ENCODE peak calls at places on chromosomes 5 and 9, in six cellular contexts. L is IMR-90, T is trophoblast cell, M is MM.1S, E is GM23338, Y is fibroblast of lung. C is an unnamed sample.

GRCh38 chr5:172886974-172887491 is 53.0 kb downstream of the ERGIC1 start:
- DNase-seq in L (peak), T (peak), M (no peak), E (no peak), Y (peak), C (no peak)

GRCh38 chr9:81860581-81860980 is 67.6 kb upstream of the SPATA31D4 start:
- DNase-seq in L (no peak), T (no peak), M (no peak), E (no peak), Y (no peak), C (no peak)

GRCh38 chr9:111352545-111352944 is 22.5 kb upstream of the OR2K2 start:
- DNase-seq in L (peak), T (no peak), M (no peak), E (no peak), Y (no peak), C (no peak)

GRCh38 chr5:16492398-16493175 is 27.0 kb upstream of the ZNF622 start:
- DNase-seq in L (peak), T (peak), M (no peak), E (no peak), Y (peak), C (no peak)

GRCh38 chr5:62093981-62094380 is 212.0 kb upstream of the KIF2A start:
- DNase-seq in L (peak), T (no peak), M (no peak), E (peak), Y (peak), C (no peak)

GRCh38 chr5:72653586-72653985 is 146.4 kb upstream of the ZNF366 start:
- DNase-seq in L (no peak), T (no peak), M (no peak), E (no peak), Y (no peak), C (no peak)

GRCh38 chr5:42993516-42994284 is 46.4 kb downstream of the ANXA2R start:
- DNase-seq in L (peak), T (peak), M (peak), E (no peak), Y (peak), C (peak)

GRCh38 chr9:38004809-38005560 is 64.0 kb downstream of the SHB start:
- DNase-seq in L (no peak), T (no peak), M (no peak), E (no peak), Y (no peak), C (no peak)

GRCh38 chr5:156396830-156397081 is 69.8 kb downstream of the SGCD start:
- DNase-seq in L (no peak), T (no peak), M (no peak), E (no peak), Y (no peak), C (no peak)

GRCh38 chr5:3006961-3007551 is 255.6 kb upstream of the IRX2 start:
- DNase-seq in L (no peak), T (no peak), M (no peak), E (no peak), Y (no peak), C (no peak)

GRCh38 chr5:66828551-66829421 is 232.6 kb downstream of the MAST4 start:
- DNase-seq in L (peak), T (peak), M (peak), E (peak), Y (peak), C (peak)

GRCh38 chr9:19782005-19782404 is 6.8 kb downstream of the SLC24A2 start:
- DNase-seq in L (no peak), T (no peak), M (no peak), E (peak), Y (no peak), C (peak)

GRCh38 chr5:173764321-173765029 is 123.7 kb upstream of the CPEB4 start:
- DNase-seq in L (peak), T (peak), M (no peak), E (peak), Y (peak), C (peak)

GRCh38 chr5:127959152-127959764 is 124.3 kb upstream of the SLC12A2 start:
- DNase-seq in L (peak), T (no peak), M (no peak), E (no peak), Y (peak), C (no peak)

GRCh38 chr9:33913541-33913940 is 96.6 kb downstream of the UBE2R2 start:
- DNase-seq in L (no peak), T (no peak), M (no peak), E (no peak), Y (no peak), C (no peak)

GRCh38 chr5:132477784-132478497 is 12.6 kb downstream of the IRF1 start:
- DNase-seq in L (no peak), T (peak), M (peak), E (no peak), Y (no peak), C (no peak)

GRCh38 chr5:125349432-125349831 is 603.0 kb upstream of the ZNF608 start:
- DNase-seq in L (peak), T (no peak), M (no peak), E (peak), Y (peak), C (no peak)

GRCh38 chr9:119884411-119884810 is 515.2 kb upstream of the BRINP1 start:
- DNase-seq in L (no peak), T (no peak), M (no peak), E (peak), Y (peak), C (no peak)

GRCh38 chr5:105868038-105868775 is 1802.5 kb downstream of the EFNA5 start:
- DNase-seq in L (no peak), T (no peak), M (no peak), E (peak), Y (no peak), C (no peak)

GRCh38 chr5:142644127-142644526 is 41.8 kb downstream of the FGF1 start:
- DNase-seq in L (peak), T (no peak), M (no peak), E (no peak), Y (peak), C (no peak)

GRCh38 chr9:13721481-13722235 is 442.2 kb upstream of the MPDZ start:
- DNase-seq in L (peak), T (no peak), M (no peak), E (no peak), Y (peak), C (no peak)

GRCh38 chr5:16602182-16602581 is 14.6 kb downstream of the RETREG1 start:
- DNase-seq in L (no peak), T (no peak), M (no peak), E (peak), Y (no peak), C (no peak)

GRCh38 chr5:74243634-74244033 is 396.9 kb downstream of the ENC1 start:
- DNase-seq in L (no peak), T (no peak), M (no peak), E (no peak), Y (peak), C (no peak)

GRCh38 chr5:95759634-95760033 is 28.5 kb downstream of the RHOBTB3 start:
- DNase-seq in L (peak), T (no peak), M (no peak), E (no peak), Y (peak), C (no peak)

GRCh38 chr9:75912951-75913350 is 22.5 kb downstream of the PCSK5 start:
- DNase-seq in L (no peak), T (no peak), M (no peak), E (peak), Y (peak), C (no peak)

GRCh38 chr5:34843482-34843881 is 4.5 kb downstream of the TTC23L start:
- DNase-seq in L (peak), T (no peak), M (no peak), E (no peak), Y (no peak), C (no peak)

GRCh38 chr5:110335361-110336046 is 391.0 kb downstream of the TMEM232 start:
- DNase-seq in L (peak), T (no peak), M (no peak), E (no peak), Y (peak), C (no peak)

DNA sequence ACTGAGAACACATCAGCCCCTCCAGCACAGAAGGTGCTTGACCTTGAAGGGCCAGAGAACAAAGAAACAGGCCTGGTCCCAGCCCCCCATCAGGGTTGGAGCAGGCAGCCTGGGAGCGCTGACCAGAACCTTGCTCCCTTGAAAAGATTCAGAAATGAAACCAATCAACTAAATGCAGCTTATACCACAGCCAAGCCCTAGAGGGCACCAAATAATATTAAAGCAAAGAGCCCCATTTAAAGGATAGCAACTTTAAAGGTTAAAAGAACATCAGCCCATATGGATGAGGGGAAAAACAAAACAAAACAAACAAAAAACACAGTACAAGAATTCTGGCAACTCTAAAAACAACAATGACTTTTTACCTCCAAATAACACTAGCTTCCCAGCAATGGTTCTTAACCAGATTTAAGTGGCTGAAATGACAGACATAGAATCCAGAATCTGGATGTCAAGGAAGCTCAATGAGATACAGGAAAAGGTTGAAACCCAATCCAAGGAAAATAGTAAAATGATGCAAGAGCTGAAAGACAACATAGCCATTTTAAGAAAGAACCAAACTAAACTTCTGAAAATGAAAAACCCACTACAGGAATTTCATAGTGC is 471.9 kb downstream of the MTRR start:
- DNase-seq in L (peak), T (no peak), M (no peak), E (peak), Y (peak), C (no peak)
- H2AFZ ChIP-seq in L (peak), T (no peak), M (no peak), E (peak), Y (no peak), C (no peak)

DNA sequence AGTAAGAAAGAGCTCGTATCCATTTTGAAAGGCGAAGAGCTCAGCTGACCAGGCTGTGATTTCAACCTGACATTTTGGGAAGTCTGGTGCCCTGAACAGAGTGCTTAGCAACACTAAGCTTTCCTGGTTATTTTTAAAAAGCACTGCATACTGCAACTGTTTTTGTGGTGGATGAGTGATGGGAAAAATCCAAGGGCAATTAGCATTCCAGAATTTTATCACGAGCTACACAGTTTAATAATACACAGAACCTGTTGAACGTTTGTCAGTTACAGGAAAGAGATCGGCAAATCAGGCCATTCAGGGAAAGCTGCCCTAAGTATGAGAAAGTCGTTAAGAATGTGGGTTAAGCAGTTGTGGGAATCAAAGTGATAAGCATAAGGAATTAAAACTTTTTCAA is 25.9 kb downstream of the PUM3 start:
- DNase-seq in L (peak), T (no peak), M (no peak), E (no peak), Y (peak), C (no peak)
- H2AFZ ChIP-seq in L (no peak), T (no peak), M (no peak), E (no peak), Y (no peak), C (no peak)

GRCh38 chr9:84163227-84163626 is 177.3 kb downstream of the SLC28A3 start:
- DNase-seq in L (no peak), T (no peak), M (no peak), E (no peak), Y (no peak), C (no peak)
- H2AFZ ChIP-seq in L (no peak), T (no peak), M (no peak), E (peak), Y (peak), C (no peak)

DNA sequence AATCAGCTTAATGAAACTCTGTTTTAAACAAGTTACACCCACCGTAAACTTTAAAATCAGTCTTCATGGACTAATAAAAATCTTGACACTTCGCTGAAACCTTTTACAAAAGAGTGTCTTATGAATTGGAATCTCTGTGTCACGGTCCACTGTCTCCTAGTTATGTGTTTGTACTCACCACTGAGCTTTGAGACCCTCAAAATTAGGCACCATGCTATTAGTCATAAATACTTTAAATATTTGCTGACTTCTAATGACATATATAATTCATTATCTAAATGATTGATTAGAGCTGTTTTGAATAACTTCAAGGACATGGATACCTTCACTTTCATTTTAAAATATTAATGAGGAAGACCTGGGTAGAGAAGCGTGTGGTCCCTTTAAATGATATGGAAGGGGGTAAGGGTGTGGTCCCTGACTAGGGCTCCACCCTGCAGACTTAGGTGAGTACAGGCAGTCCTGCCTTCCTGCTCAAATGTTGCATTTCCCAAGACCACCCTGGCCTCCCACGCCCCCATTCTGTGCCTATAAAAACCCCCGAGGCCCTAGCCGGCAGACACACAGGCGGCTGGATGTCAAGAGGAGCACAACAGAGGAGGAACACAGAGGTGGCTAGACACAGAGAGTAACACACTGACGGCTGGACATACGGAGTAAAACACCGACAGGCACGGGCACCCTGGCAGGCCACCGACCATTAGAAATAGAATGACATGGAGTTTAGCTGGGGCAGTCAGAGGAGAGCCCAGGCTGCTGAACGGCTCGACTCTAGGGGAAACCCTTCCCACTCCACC is 179.0 kb upstream of the CDH9 start:
- DNase-seq in L (no peak), T (no peak), M (no peak), E (no peak), Y (no peak), C (no peak)
- H2AFZ ChIP-seq in L (no peak), T (no peak), M (peak), E (peak), Y (no peak), C (peak)

GRCh38 chr9:28887188-28887884 is 1314.1 kb upstream of the C9orf72 start:
- DNase-seq in L (no peak), T (no peak), M (peak), E (no peak), Y (no peak), C (no peak)
- H2AFZ ChIP-seq in L (no peak), T (no peak), M (peak), E (no peak), Y (no peak), C (no peak)

GRCh38 chr9:112378441-112379176 is 1.3 kb upstream of the HSDL2 start:
- DNase-seq in L (no peak), T (no peak), M (no peak), E (no peak), Y (peak), C (no peak)
- H2AFZ ChIP-seq in L (peak), T (peak), M (peak), E (peak), Y (peak), C (peak)

GRCh38 chr5:79753863-79754645 is 64.4 kb downstream of the CMYA5 start:
- DNase-seq in L (no peak), T (no peak), M (no peak), E (no peak), Y (no peak), C (no peak)

GRCh38 chr5:79756102-79756501 is 66.5 kb downstream of the CMYA5 start:
- DNase-seq in L (no peak), T (no peak), M (no peak), E (no peak), Y (no peak), C (no peak)

GRCh38 chr5:79753087-79753486 is 63.5 kb downstream of the CMYA5 start:
- DNase-seq in L (no peak), T (no peak), M (no peak), E (no peak), Y (no peak), C (no peak)

GRCh38 chr5:79750611-79751510 is 61.2 kb downstream of the CMYA5 start:
- DNase-seq in L (no peak), T (no peak), M (no peak), E (no peak), Y (no peak), C (no peak)

DNA sequence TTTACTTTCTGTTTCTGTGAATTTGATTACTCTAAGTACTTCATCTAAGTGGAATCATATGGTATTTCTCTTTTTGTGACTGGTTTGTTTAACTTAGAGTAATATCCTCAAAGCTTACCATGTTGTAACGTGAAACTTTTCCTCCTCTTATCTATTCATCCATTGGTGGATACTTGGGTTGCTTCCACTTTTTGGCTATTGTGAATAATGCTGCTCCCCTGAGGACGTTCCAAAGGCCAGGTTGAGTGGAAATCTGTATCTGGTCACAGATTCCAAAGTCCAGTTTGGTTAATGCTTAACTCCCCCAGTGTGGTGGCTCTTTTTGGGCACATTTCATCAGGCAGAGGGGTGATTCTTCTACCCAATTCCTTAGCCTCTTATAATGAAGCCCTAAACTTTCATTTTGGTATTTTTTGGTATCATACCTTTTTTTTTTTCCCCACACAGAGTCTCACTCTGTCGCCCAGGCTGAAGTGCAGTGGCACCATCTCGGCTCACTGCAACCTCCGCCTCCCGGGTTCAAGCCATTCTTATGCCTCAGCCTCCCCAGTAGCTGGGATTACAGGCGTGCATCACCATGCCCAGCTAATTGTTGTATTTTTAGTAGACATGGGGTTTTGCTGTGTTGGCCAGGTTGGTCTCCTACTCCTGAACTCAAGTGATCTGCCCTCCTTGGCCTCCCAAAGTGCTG is 65.4 kb downstream of the CMYA5 start:
- DNase-seq in L (no peak), T (no peak), M (no peak), E (no peak), Y (no peak), C (no peak)
- H2AFZ ChIP-seq in L (no peak), T (no peak), M (no peak), E (peak), Y (no peak), C (no peak)

GRCh38 chr9:87531370-87532295 is 34.0 kb downstream of the DAPK1 start:
- DNase-seq in L (no peak), T (no peak), M (no peak), E (no peak), Y (no peak), C (no peak)

GRCh38 chr9:87529666-87530065 is 32.0 kb downstream of the DAPK1 start:
- DNase-seq in L (no peak), T (peak), M (no peak), E (peak), Y (no peak), C (no peak)

GRCh38 chr9:87527211-87527916 is 29.7 kb downstream of the DAPK1 start:
- DNase-seq in L (no peak), T (no peak), M (no peak), E (no peak), Y (no peak), C (no peak)

GRCh38 chr9:87530716-87531115 is 33.0 kb downstream of the DAPK1 start:
- DNase-seq in L (no peak), T (no peak), M (no peak), E (peak), Y (no peak), C (no peak)

DNA sequence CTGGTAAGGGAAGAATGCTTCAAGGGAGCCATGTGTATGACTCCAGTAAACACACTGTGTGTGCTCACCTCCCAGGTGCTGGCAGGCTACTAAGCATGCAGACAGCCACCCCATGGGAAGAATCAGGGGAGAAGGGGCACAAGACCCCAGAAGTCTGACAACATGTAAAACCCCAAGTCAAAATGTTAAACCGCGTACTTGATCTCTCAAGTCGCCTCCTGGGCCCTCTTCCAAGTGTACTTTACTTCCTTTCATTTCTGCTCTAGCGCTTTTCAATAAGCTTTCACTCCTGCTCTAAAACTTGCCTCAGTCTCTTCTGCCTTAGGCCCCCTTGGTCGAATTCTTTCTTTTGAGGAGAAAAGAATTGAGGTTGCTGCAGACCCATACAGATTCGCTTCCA is 31.3 kb downstream of the DAPK1 start:
- DNase-seq in L (no peak), T (no peak), M (no peak), E (no peak), Y (no peak), C (no peak)
- H2AFZ ChIP-seq in L (no peak), T (no peak), M (no peak), E (no peak), Y (no peak), C (no peak)

GRCh38 chr9:106860731-106861584 is 2.0 kb upstream of the ZNF462 start:
- DNase-seq in L (peak), T (peak), M (no peak), E (peak), Y (peak), C (no peak)
- H2AFZ ChIP-seq in L (peak), T (peak), M (no peak), E (peak), Y (peak), C (no peak)

C was measured in Karpas-422.